ENCODE peak calls at places on chromosomes 6 and 20, in eight cellular contexts. V, F, Z, M, N, J, P and G are unnamed samples.

GRCh38 chr6:132907915-132908314 is 93.5 kb downstream of the RPS12 start:
- DNase-seq in V (no peak), F (peak), Z (no peak), M (peak), N (peak), J (no peak), P (no peak), G (no peak)

GRCh38 chr20:60115452-60115851 is 157.2 kb downstream of the CDH26 start:
- DNase-seq in V (no peak), F (no peak), Z (no peak), M (no peak), N (peak), J (no peak), P (no peak), G (no peak)

GRCh38 chr20:38153011-38153329 is 12.1 kb downstream of the TGM2 start:
- DNase-seq in V (no peak), F (peak), Z (no peak), M (no peak), N (no peak), J (no peak), P (no peak), G (no peak)

GRCh38 chr6:3088853-3089445 is 20.7 kb downstream of the RIPK1 start:
- DNase-seq in V (no peak), F (no peak), Z (peak), M (no peak), N (peak), J (no peak), P (no peak), G (peak)

GRCh38 chr6:49736017-49736508 is 8.1 kb downstream of the CRISP3 start:
- DNase-seq in V (no peak), F (no peak), Z (no peak), M (no peak), N (no peak), J (no peak), P (no peak), G (no peak)

GRCh38 chr6:112282217-112282616 is 27.9 kb upstream of the LAMA4 start:
- DNase-seq in V (no peak), F (peak), Z (peak), M (peak), N (peak), J (no peak), P (peak), G (peak)

GRCh38 chr20:48635791-48636267 is 192.0 kb downstream of the PREX1 start:
- DNase-seq in V (peak), F (peak), Z (peak), M (no peak), N (peak), J (peak), P (peak), G (no peak)

GRCh38 chr6:48883116-48883515 is 579.9 kb downstream of the MMUT start:
- DNase-seq in V (no peak), F (peak), Z (peak), M (no peak), N (no peak), J (no peak), P (no peak), G (no peak)

GRCh38 chr6:31243508-31243907 is 28.4 kb downstream of the HLA-C start:
- DNase-seq in V (no peak), F (peak), Z (no peak), M (no peak), N (no peak), J (no peak), P (no peak), G (no peak)

GRCh38 chr6:93416575-93417420 is 2.6 kb downstream of the EPHA7 start:
- DNase-seq in V (no peak), F (no peak), Z (peak), M (no peak), N (peak), J (peak), P (peak), G (no peak)

GRCh38 chr6:39287601-39288000 is 26.6 kb downstream of the KCNK17 start:
- DNase-seq in V (no peak), F (no peak), Z (no peak), M (no peak), N (no peak), J (no peak), P (no peak), G (no peak)

GRCh38 chr20:45032781-45033180 is 66.5 kb downstream of the STK4 start:
- DNase-seq in V (no peak), F (peak), Z (no peak), M (no peak), N (no peak), J (no peak), P (no peak), G (no peak)

GRCh38 chr6:145267076-145267867 is 468.0 kb downstream of the EPM2A start:
- DNase-seq in V (no peak), F (no peak), Z (no peak), M (no peak), N (no peak), J (no peak), P (no peak), G (no peak)

GRCh38 chr6:31114540-31114876 is at the start of gene PSORS1C1:
- DNase-seq in V (no peak), F (peak), Z (peak), M (peak), N (peak), J (no peak), P (peak), G (peak)

GRCh38 chr6:33699131-33699530 is 12.4 kb downstream of the UQCC2 start:
- DNase-seq in V (no peak), F (no peak), Z (no peak), M (no peak), N (no peak), J (no peak), P (peak), G (no peak)